ENCODE peak calls at places on chromosomes 16 and 17, in four cellular contexts. Y is iPS DF 19.7; P is left ventricle myocardium superior; K is activated CD4-positive, CD25-positive, alpha-beta regulatory T cell. L is an unnamed sample.

GRCh38 chr17:40190197-40191021 is 13.1 kb downstream of the RAPGEFL1 start:
- DNase-seq in Y (no peak), P (no peak), K (no peak), L (peak)

GRCh38 chr17:59838196-59838911 is 54.4 kb downstream of the TUBD1 start:
- DNase-seq in Y (no peak), P (no peak), K (no peak), L (no peak)

GRCh38 chr16:89911375-89911774 is 7.3 kb upstream of the MC1R start:
- DNase-seq in Y (no peak), P (no peak), K (no peak), L (no peak)

GRCh38 chr17:43695968-43696865 is 34.5 kb upstream of the MEOX1 start:
- DNase-seq in Y (no peak), P (peak), K (no peak), L (no peak)

GRCh38 chr17:39461911-39462641 is 790 bp downstream of the CDK12 start:
- DNase-seq in Y (no peak), P (peak), K (no peak), L (peak)

GRCh38 chr17:40753804-40754203 is 1.3 kb downstream of the KRT25 start:
- DNase-seq in Y (no peak), P (no peak), K (no peak), L (no peak)

GRCh38 chr17:74631468-74632195 is 8.1 kb upstream of the CD300E start:
- DNase-seq in Y (no peak), P (no peak), K (no peak), L (peak)

GRCh38 chr17:4733073-4733531 is 1.9 kb downstream of the MED11 start:
- DNase-seq in Y (no peak), P (no peak), K (no peak), L (peak)

GRCh38 chr16:88351521-88352101 is 31.1 kb upstream of the ZNF469 start:
- DNase-seq in Y (no peak), P (no peak), K (no peak), L (no peak)

GRCh38 chr17:70636517-70637133 is 467.3 kb downstream of the KCNJ2 start:
- DNase-seq in Y (peak), P (no peak), K (no peak), L (peak)

GRCh38 chr17:43406676-43407645 is 8.2 kb downstream of the ARL4D start:
- DNase-seq in Y (no peak), P (no peak), K (no peak), L (no peak)

GRCh38 chr16:52526830-52527229 is 20.1 kb downstream of the TOX3 start:
- DNase-seq in Y (no peak), P (no peak), K (no peak), L (no peak)

GRCh38 chr16:31354394-31355291 is at the start of gene ITGAX:
- DNase-seq in Y (no peak), P (peak), K (no peak), L (peak)

GRCh38 chr17:81346090-81346907 is 49.0 kb upstream of the BAHCC1 start:
- DNase-seq in Y (no peak), P (peak), K (peak), L (peak)

GRCh38 chr16:9138731-9139501 is 47.5 kb downstream of the HAPSTR1 start:
- DNase-seq in Y (no peak), P (peak), K (peak), L (peak)

GRCh38 chr16:17159616-17160015 is 311.1 kb downstream of the XYLT1 start:
- DNase-seq in Y (no peak), P (no peak), K (no peak), L (no peak)

GRCh38 chr16:49622084-49622390 is 233.9 kb downstream of the ZNF423 start:
- DNase-seq in Y (no peak), P (no peak), K (no peak), L (no peak)

GRCh38 chr17:47692895-47693666 is 880 bp upstream of the TBKBP1 start:
- DNase-seq in Y (no peak), P (no peak), K (no peak), L (peak)

GRCh38 chr16:324451-325334 is 27.8 kb downstream of the AXIN1 start:
- DNase-seq in Y (no peak), P (peak), K (no peak), L (peak)

GRCh38 chr17:76529643-76530488 is 7.6 kb downstream of the CYGB start:
- DNase-seq in Y (no peak), P (peak), K (no peak), L (no peak)

GRCh38 chr17:44502598-44503079 is 567 bp downstream of the GPATCH8 start:
- DNase-seq in Y (no peak), P (no peak), K (no peak), L (no peak)

GRCh38 chr17:29610395-29610794 is 12.3 kb downstream of the CORO6 start:
- DNase-seq in Y (no peak), P (no peak), K (no peak), L (no peak)

GRCh38 chr16:88977845-88978607 is 1.0 kb upstream of the CBFA2T3 start:
- DNase-seq in Y (no peak), P (no peak), K (no peak), L (no peak)

GRCh38 chr16:85311741-85312140 is 199.5 kb upstream of the CIBAR2 start:
- DNase-seq in Y (no peak), P (no peak), K (no peak), L (no peak)

GRCh38 chr16:62882552-62883221 is 846.4 kb upstream of the CDH8 start:
- DNase-seq in Y (no peak), P (no peak), K (no peak), L (no peak)

GRCh38 chr17:41421116-41421515 is 3.3 kb downstream of the KRT37 start:
- DNase-seq in Y (no peak), P (no peak), K (no peak), L (no peak)

GRCh38 chr17:78970834-78971763 is 8.6 kb downstream of the LGALS3BP start:
- DNase-seq in Y (no peak), P (peak), K (peak), L (peak)

L was measured in GM13976.